ENCODE peak calls at places on chromosomes 6 and 20, in nine cellular contexts. C is nephron progenitor cell, P is EL, G is sciatic nerve, E is H4, L is HCEC 1CT, D is brain microvascular endothelial cell, Q is hypothalamus, O is MCF 10A. A is an unnamed sample.

GRCh38 chr6:3960754-3961361 is 111.7 kb downstream of the FAM50B start:
- DNase-seq in C (no peak), P (peak), G (no peak), E (no peak), L (peak), D (no peak), Q (no peak), O (no peak), A (peak)

GRCh38 chr20:38625896-38626295 is 24.3 kb downstream of the ARHGAP40 start:
- DNase-seq in C (no peak), P (no peak), G (no peak), E (no peak), L (no peak), D (no peak), Q (no peak), O (no peak), A (no peak)

GRCh38 chr6:79034865-79035264 is 43.2 kb downstream of the PHIP start:
- DNase-seq in C (no peak), P (peak), G (no peak), E (no peak), L (no peak), D (no peak), Q (no peak), O (no peak), A (peak)

GRCh38 chr6:27293436-27294152 is 18.5 kb downstream of the POM121L2 start:
- DNase-seq in C (peak), P (peak), G (no peak), E (peak), L (peak), D (peak), Q (no peak), O (peak), A (peak)

GRCh38 chr20:15616626-15617025 is 956.6 kb downstream of the KIF16B start:
- DNase-seq in C (no peak), P (peak), G (no peak), E (peak), L (no peak), D (peak), Q (no peak), O (no peak), A (no peak)

GRCh38 chr20:37803476-37804307 is 99.2 kb upstream of the VSTM2L start:
- DNase-seq in C (peak), P (no peak), G (no peak), E (no peak), L (no peak), D (no peak), Q (no peak), O (no peak), A (no peak)

GRCh38 chr20:9884061-9884460 is 45.2 kb upstream of the PAK5 start:
- DNase-seq in C (no peak), P (no peak), G (no peak), E (no peak), L (no peak), D (no peak), Q (no peak), O (peak), A (peak)

GRCh38 chr6:24099181-24099580 is 26.8 kb upstream of the NRSN1 start:
- DNase-seq in C (no peak), P (no peak), G (no peak), E (no peak), L (no peak), D (no peak), Q (no peak), O (no peak), A (no peak)

GRCh38 chr6:42268016-42268834 is 50.6 kb upstream of the MRPS10 start:
- DNase-seq in C (no peak), P (no peak), G (peak), E (no peak), L (no peak), D (no peak), Q (no peak), O (no peak), A (no peak)

GRCh38 chr20:58698741-58699141 is 6.1 kb downstream of the NPEPL1 start:
- DNase-seq in C (no peak), P (no peak), G (peak), E (no peak), L (no peak), D (no peak), Q (no peak), O (no peak), A (no peak)

GRCh38 chr6:163355471-163355991 is 59.0 kb upstream of the QKI start:
- DNase-seq in C (no peak), P (peak), G (peak), E (no peak), L (peak), D (peak), Q (peak), O (peak), A (peak)

GRCh38 chr20:43840382-43841070 is 74.1 kb upstream of the TOX2 start:
- DNase-seq in C (no peak), P (peak), G (no peak), E (peak), L (peak), D (no peak), Q (no peak), O (peak), A (no peak)

GRCh38 chr6:124747336-124747735 is 214.9 kb upstream of the RNF217 start:
- DNase-seq in C (no peak), P (no peak), G (no peak), E (no peak), L (no peak), D (no peak), Q (no peak), O (no peak), A (no peak)

GRCh38 chr6:135014353-135014832 is 40.2 kb downstream of the HBS1L start:
- DNase-seq in C (no peak), P (no peak), G (no peak), E (no peak), L (no peak), D (no peak), Q (no peak), O (no peak), A (no peak)

GRCh38 chr6:4192173-4192572 is 56.8 kb upstream of the ECI2 start:
- DNase-seq in C (no peak), P (no peak), G (no peak), E (no peak), L (no peak), D (no peak), Q (no peak), O (no peak), A (no peak)

A was measured in epithelial cell of esophagus.